ENCODE peak calls at places on chromosome 4, in six cellular contexts. V, Z, R, Y, W and N are unnamed samples.

GRCh38 chr4:51842167-51842553 is 793 bp upstream of the DCUN1D4 start:
- DNase-seq in V (peak), Z (peak), R (no peak), Y (peak), W (peak), N (no peak)

GRCh38 chr4:182348947-182349346 is 105.7 kb downstream of the TENM3 start:
- DNase-seq in V (no peak), Z (no peak), R (no peak), Y (no peak), W (no peak), N (no peak)

GRCh38 chr4:8067274-8067936 is 91.2 kb downstream of the ABLIM2 start:
- DNase-seq in V (no peak), Z (no peak), R (no peak), Y (no peak), W (no peak), N (no peak)

GRCh38 chr4:185841451-185841850 is 29.5 kb upstream of the SORBS2 start:
- DNase-seq in V (no peak), Z (no peak), R (no peak), Y (no peak), W (no peak), N (no peak)

GRCh38 chr4:10612476-10612875 is 72.1 kb downstream of the CLNK start:
- DNase-seq in V (no peak), Z (no peak), R (no peak), Y (no peak), W (no peak), N (no peak)

GRCh38 chr4:74118600-74119351 is 19.8 kb upstream of the CXCL2 start:
- DNase-seq in V (no peak), Z (no peak), R (no peak), Y (no peak), W (no peak), N (no peak)

GRCh38 chr4:107577743-107578142 is 142.3 kb downstream of the PAPSS1 start:
- DNase-seq in V (no peak), Z (no peak), R (no peak), Y (no peak), W (no peak), N (no peak)

GRCh38 chr4:81573817-81574216 is 102.1 kb upstream of the RASGEF1B start:
- DNase-seq in V (no peak), Z (no peak), R (no peak), Y (no peak), W (no peak), N (no peak)

GRCh38 chr4:7251321-7251720 is 59.0 kb downstream of the SORCS2 start:
- DNase-seq in V (no peak), Z (no peak), R (no peak), Y (no peak), W (no peak), N (no peak)

GRCh38 chr4:2604614-2605013 is 68.2 kb downstream of the FAM193A start:
- DNase-seq in V (no peak), Z (no peak), R (no peak), Y (no peak), W (no peak), N (no peak)

GRCh38 chr4:2596153-2596552 is 59.7 kb downstream of the FAM193A start:
- DNase-seq in V (no peak), Z (peak), R (no peak), Y (no peak), W (no peak), N (no peak)

GRCh38 chr4:2595436-2595835 is 59.0 kb downstream of the FAM193A start:
- DNase-seq in V (no peak), Z (peak), R (no peak), Y (no peak), W (peak), N (no peak)

GRCh38 chr4:2600878-2601277 is 64.4 kb downstream of the FAM193A start:
- DNase-seq in V (no peak), Z (no peak), R (no peak), Y (no peak), W (no peak), N (no peak)

DNA sequence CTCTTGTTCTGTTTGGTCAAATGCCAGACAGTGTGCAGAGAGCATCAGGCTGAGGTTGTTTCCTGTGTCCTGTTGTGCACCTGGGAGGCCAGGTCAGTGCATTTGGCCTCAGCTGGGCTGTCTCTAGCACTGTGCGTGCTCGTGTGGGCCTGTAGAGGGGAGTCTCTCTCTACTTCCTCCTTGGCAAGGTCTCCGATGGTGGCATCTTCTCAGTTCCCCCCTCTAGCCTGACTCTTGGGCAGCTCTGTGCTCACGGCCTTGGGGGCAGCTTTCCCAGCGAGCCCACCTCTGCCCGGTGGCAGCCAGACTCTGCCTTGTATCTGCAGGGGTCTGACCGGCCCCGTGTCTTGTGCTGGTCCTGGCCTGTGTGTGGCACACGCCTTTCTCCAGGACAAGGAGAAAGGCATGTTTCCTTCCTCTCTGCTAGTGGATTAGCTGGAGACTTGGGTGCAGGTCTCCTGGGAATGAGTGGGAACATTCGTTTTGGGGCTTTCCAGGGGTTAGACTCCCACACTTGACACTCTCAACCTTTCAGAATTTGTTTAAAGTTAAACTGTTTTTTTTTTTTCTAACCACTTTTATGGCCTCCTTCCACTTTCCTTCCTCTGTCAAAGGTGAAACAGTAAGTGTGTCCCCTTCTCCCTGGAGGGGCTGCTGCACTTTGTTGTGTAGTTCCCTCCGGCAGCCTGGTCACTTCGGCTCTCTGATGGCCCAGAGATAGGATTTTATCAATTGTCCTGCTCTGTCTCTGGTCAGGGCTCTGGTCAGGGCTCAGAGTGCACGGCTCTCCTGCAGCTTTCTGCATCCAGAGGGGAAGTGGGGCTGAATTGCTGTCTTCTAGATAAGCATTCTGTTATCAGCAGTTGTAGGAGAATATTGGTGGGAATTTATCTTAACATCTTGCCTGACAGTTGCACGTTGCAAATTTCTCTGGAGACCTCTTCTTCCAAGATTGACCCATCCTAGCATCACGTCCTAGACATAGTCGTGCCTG is 62.5 kb downstream of the FAM193A start:
- DNase-seq in V (peak), Z (peak), R (peak), Y (no peak), W (peak), N (no peak)
- H3K27ac ChIP-seq in V (peak), Z (peak), R (no peak), Y (no peak), W (peak), N (no peak)

GRCh38 chr4:147122697-147123472 is 177.2 kb upstream of the TTC29 start:
- DNase-seq in V (no peak), Z (no peak), R (no peak), Y (no peak), W (peak), N (no peak)

GRCh38 chr4:147118523-147118922 is 172.9 kb upstream of the TTC29 start:
- DNase-seq in V (peak), Z (no peak), R (no peak), Y (peak), W (peak), N (no peak)

GRCh38 chr4:147117400-147117799 is 171.7 kb upstream of the TTC29 start:
- DNase-seq in V (peak), Z (no peak), R (no peak), Y (no peak), W (peak), N (no peak)
- H3K27ac ChIP-seq in V (peak), Z (no peak), R (no peak), Y (peak), W (no peak), N (no peak)

GRCh38 chr4:99966692-99967091 is 16.6 kb upstream of the H2AZ1 start:
- DNase-seq in V (no peak), Z (no peak), R (no peak), Y (no peak), W (peak), N (no peak)

GRCh38 chr4:99968330-99968729 is 18.3 kb upstream of the H2AZ1 start:
- DNase-seq in V (peak), Z (no peak), R (no peak), Y (no peak), W (peak), N (no peak)

GRCh38 chr4:99965674-99966350 is 15.7 kb upstream of the H2AZ1 start:
- DNase-seq in V (no peak), Z (no peak), R (no peak), Y (no peak), W (no peak), N (no peak)

DNA sequence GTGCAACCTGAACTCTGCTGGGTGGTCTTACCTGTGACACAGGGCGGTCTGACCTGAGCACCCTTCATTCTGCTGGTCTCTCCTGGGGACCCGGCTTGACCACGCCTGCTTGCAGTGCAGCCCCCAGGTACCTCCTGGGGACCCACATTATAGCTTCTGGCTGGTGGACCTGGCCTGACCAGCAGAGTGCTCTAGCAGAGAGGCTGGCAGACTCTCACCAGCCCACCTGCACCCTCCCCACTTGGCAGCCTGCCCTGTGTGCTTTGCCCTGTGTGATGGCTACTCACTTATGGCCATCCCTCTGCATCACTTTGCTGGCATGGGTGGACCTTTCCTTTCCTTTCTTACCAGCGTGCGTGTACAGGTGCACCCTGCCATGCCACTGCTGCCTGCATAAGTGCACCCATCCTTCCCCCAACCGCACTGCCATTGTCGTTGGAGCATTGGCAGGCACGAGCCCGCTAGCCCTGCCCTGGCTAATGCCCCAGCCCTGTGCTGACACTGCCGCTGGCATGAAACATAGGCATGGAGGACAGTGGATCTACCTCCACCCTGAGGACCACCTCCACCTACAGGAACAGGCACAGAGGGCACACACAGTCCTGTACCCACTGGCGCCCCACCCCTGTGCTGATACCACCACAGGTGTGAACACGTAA is 21.5 kb upstream of the H2AZ1 start:
- DNase-seq in V (no peak), Z (no peak), R (no peak), Y (no peak), W (no peak), N (no peak)
- H3K27ac ChIP-seq in V (no peak), Z (no peak), R (no peak), Y (no peak), W (no peak), N (no peak)

GRCh38 chr4:76657443-76657842 is 222.4 kb downstream of the SHROOM3 start:
- DNase-seq in V (no peak), Z (no peak), R (no peak), Y (no peak), W (no peak), N (no peak)
- H3K27ac ChIP-seq in V (no peak), Z (no peak), R (no peak), Y (peak), W (peak), N (no peak)

GRCh38 chr4:38603652-38604051 is 60.3 kb upstream of the KLF3 start:
- DNase-seq in V (no peak), Z (no peak), R (no peak), Y (no peak), W (no peak), N (no peak)

GRCh38 chr4:38605794-38606586 is 58.0 kb upstream of the KLF3 start:
- DNase-seq in V (no peak), Z (no peak), R (no peak), Y (no peak), W (peak), N (no peak)

GRCh38 chr4:38605181-38605764 is 58.7 kb upstream of the KLF3 start:
- DNase-seq in V (no peak), Z (no peak), R (no peak), Y (no peak), W (no peak), N (no peak)

GRCh38 chr4:38609614-38610013 is 54.4 kb upstream of the KLF3 start:
- DNase-seq in V (no peak), Z (no peak), R (no peak), Y (no peak), W (no peak), N (no peak)

DNA sequence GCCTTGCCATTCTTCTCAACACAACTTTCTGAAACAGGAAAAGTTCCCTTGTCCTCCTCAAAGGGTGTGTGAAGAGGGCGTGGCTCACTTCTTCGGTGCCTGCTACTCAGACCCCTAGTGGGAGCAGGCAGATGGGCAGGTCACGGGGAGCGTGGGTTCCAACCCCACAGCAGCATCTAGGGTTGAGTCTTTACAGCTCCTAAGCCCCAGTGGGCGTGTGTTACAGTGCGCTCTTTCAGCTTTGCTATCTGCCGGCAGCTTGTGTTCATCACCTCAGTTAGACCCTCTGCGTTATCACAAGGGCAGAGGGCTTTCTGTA is 57.5 kb upstream of the KLF3 start:
- DNase-seq in V (no peak), Z (no peak), R (no peak), Y (no peak), W (no peak), N (no peak)
- H3K27ac ChIP-seq in V (no peak), Z (no peak), R (no peak), Y (no peak), W (no peak), N (no peak)

DNA sequence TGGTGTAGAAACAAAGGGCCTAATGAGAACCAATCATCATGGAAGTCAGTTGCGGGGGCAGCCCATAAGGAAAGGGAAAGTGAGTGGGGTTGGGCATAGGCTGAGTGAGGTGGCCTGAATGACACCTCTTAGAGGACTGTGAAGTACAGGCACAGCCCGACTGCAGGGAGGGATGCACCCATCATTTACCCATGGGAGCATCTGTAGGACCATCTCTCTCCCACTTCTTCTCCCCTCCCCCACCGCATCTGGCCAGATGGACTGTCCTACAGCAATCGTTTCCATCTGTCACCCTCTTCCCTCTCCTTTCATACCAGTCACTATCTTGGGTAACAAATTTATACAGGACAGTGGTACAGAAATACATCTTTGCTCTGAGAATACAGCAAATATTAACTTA is 4.2 kb downstream of the STBD1 start:
- DNase-seq in V (no peak), Z (no peak), R (no peak), Y (no peak), W (no peak), N (no peak)
- H3K27ac ChIP-seq in V (no peak), Z (no peak), R (no peak), Y (no peak), W (no peak), N (no peak)

DNA sequence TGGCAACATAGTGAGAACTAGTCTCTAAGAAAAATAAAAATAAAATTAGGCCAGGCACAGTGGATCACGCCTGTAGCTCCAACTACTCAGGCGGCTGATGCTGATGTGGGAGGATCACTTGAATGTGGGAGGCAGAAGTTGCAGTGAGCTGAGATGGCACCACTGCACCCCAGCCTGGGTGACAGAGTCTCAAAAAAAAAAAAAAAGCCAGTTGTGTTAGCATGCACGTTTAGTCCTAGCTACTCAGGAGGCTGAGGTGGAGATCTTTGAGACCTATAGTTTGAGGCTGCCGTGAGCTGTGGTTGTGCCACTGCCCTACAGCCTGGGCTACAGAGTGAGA is 2.5 kb downstream of the DCK start:
- DNase-seq in V (no peak), Z (no peak), R (no peak), Y (no peak), W (no peak), N (no peak)
- H3K27ac ChIP-seq in V (no peak), Z (no peak), R (peak), Y (no peak), W (no peak), N (no peak)

GRCh38 chr4:118756958-118757357 is 71.8 kb downstream of the METTL14 start:
- DNase-seq in V (no peak), Z (no peak), R (no peak), Y (no peak), W (no peak), N (no peak)
- H3K27ac ChIP-seq in V (no peak), Z (no peak), R (no peak), Y (peak), W (no peak), N (no peak)

GRCh38 chr4:41930139-41930831 is 4.9 kb upstream of the TMEM33 start:
- DNase-seq in V (no peak), Z (no peak), R (no peak), Y (no peak), W (no peak), N (no peak)

GRCh38 chr4:41932988-41933387 is 2.2 kb upstream of the TMEM33 start:
- DNase-seq in V (no peak), Z (no peak), R (no peak), Y (no peak), W (no peak), N (no peak)

GRCh38 chr4:41927761-41928499 is 7.3 kb upstream of the TMEM33 start:
- DNase-seq in V (no peak), Z (no peak), R (no peak), Y (no peak), W (no peak), N (no peak)
- H3K27ac ChIP-seq in V (no peak), Z (no peak), R (no peak), Y (no peak), W (no peak), N (no peak)

GRCh38 chr4:40548256-40548655 is 81.4 kb downstream of the RBM47 start:
- DNase-seq in V (peak), Z (peak), R (no peak), Y (no peak), W (no peak), N (no peak)
- H3K27ac ChIP-seq in V (no peak), Z (peak), R (no peak), Y (no peak), W (no peak), N (no peak)